ENCODE peak calls at places on chromosomes 7 and 10, in four cellular contexts. Q is HepG2, D is H1, E is GM12878. I is an unnamed sample.

GRCh38 chr7:42135728-42136127 is 101.3 kb downstream of the GLI3 start:
- DNase-seq in E (no peak), Q (no peak), D (no peak), I (no peak)

GRCh38 chr7:135147341-135147898 is 452 bp upstream of the TMEM140 start:
- DNase-seq in E (no peak), Q (no peak), D (no peak), I (peak)

GRCh38 chr10:131170042-131170983 is 141.2 kb downstream of the TCERG1L start:
- DNase-seq in E (no peak), D (peak), Q (no peak), I (no peak)

GRCh38 chr7:68478326-68478725 is 1119.9 kb upstream of the AUTS2 start:
- DNase-seq in D (no peak), E (no peak), Q (no peak), I (no peak)

GRCh38 chr10:75652136-75652535 is 220.7 kb downstream of the LRMDA start:
- DNase-seq in E (no peak), Q (no peak), D (no peak), I (no peak)

GRCh38 chr7:36749282-36749960 is 25.1 kb upstream of the AOAH start:
- DNase-seq in E (no peak), Q (no peak), D (no peak), I (no peak)

GRCh38 chr7:19377611-19378339 is 232.6 kb upstream of the FERD3L start:
- DNase-seq in E (no peak), Q (no peak), D (no peak), I (no peak)

GRCh38 chr7:5408777-5409176 is 14.9 kb downstream of the TNRC18 start:
- DNase-seq in Q (no peak), D (no peak), E (no peak), I (no peak)

GRCh38 chr10:85624511-85624910 is 742.1 kb downstream of the GRID1 start:
- DNase-seq in Q (no peak), D (no peak), E (no peak), I (no peak)

GRCh38 chr7:13036256-13036765 is 348.9 kb downstream of the ARL4A start:
- DNase-seq in D (no peak), E (no peak), Q (no peak), I (no peak)

GRCh38 chr7:138882249-138882648 is 84.3 kb upstream of the ATP6V0A4 start:
- DNase-seq in D (no peak), E (no peak), Q (no peak), I (no peak)

GRCh38 chr7:105487559-105488218 is 34.4 kb downstream of the PUS7 start:
- DNase-seq in Q (peak), E (no peak), D (peak), I (peak)

GRCh38 chr7:36683695-36684357 is 40.5 kb downstream of the AOAH start:
- DNase-seq in D (no peak), Q (no peak), E (no peak), I (no peak)

GRCh38 chr7:159215053-159215452 is 70.4 kb upstream of the VIPR2 start:
- DNase-seq in E (no peak), Q (no peak), D (peak), I (no peak)

DNA sequence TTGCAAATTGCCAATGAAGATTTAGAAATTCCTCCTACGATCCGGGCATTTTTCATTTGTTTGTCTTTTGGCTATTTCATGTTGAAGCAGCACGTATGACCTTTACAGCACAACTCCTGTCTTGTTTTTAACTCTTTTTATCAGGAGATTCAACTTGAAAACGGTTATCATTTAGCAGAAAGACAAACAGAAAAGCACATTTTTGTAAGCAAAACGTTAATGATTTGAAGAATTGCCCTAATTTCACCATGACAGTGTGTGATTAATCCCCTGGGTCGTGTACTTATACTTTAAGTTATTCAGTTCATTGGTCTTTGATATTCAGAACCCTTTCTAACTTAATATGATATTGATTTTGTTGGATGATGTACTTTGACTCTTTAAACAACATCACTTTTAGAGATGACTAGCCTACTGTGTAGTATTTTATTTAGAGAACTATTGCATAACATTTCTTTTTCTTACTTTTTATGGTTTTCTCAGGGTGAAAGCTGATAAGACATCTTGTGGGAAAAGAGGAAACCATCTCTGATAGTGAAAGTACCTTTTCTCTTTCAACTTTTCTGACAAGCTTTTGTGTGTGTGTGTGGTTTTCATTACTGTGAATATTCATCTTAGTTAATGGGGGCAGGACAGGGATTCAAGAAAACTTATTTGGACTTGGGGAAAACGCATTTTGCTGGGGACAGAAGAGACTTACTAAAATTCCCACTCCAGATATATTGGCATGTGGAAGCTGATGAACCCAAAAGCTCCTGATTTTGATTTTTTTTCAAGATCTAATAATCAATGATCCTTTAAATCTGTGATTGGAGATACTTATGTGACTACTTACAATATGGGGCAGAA is 8.1 kb downstream of the HHEX start:
- DNase-seq in Q (peak), D (no peak), E (no peak), I (peak)
- TF ChIP-seq EZH2 in Q (no peak), D (peak), E (no peak), I (no peak)

GRCh38 chr7:29806131-29806792 is at the start of gene WIPF3:
- DNase-seq in E (no peak), D (peak), Q (no peak), I (peak)
- TF ChIP-seq CBX5 in E (no peak), D (no peak), Q (no peak), I (no peak)

GRCh38 chr10:98030991-98031431 is 590 bp upstream of the CRTAC1 start:
- DNase-seq in Q (no peak), D (peak), E (no peak), I (no peak)
- TF ChIP-seq EZH2 in Q (no peak), D (no peak), E (no peak), I (no peak)

GRCh38 chr10:24979685-24980084 is 27.3 kb upstream of the PRTFDC1 start:
- DNase-seq in D (no peak), E (no peak), Q (no peak), I (no peak)

GRCh38 chr10:24971374-24971773 is 19.0 kb upstream of the PRTFDC1 start:
- DNase-seq in D (no peak), E (no peak), Q (no peak), I (no peak)

GRCh38 chr10:24969732-24970330 is 17.4 kb upstream of the PRTFDC1 start:
- DNase-seq in Q (no peak), D (no peak), E (no peak), I (no peak)

GRCh38 chr10:24973163-24973562 is 20.8 kb upstream of the PRTFDC1 start:
- DNase-seq in Q (peak), D (no peak), E (no peak), I (no peak)

DNA sequence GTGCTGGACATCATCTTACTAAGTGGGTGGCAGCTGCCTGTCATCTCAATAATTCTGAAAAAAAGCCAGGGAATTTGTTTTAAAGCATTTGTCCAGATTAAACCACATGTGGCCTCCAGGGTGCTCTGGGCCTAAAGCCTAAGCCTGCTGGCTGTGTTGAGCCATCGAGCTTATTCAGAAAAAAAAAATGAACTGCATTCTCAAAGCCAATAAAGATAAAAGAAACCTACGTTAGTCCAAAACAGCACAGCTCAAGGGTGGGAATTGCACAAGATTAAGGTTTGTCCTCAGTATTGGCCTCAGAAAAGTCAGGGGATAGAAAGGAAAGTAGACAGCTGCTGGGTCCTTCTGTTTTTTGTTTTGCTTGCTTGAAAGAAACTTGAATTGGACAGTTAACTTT is 22.6 kb upstream of the PRTFDC1 start:
- DNase-seq in Q (peak), D (no peak), E (no peak), I (no peak)
- TF ChIP-seq CBX5 in Q (no peak), D (no peak), E (no peak), I (no peak)

GRCh38 chr7:23469961-23470250 is 385 bp downstream of the IGF2BP3 start:
- DNase-seq in E (no peak), D (peak), Q (no peak), I (no peak)

GRCh38 chr7:23471090-23471859 is 984 bp upstream of the IGF2BP3 start:
- DNase-seq in E (no peak), Q (peak), D (peak), I (peak)

GRCh38 chr7:23469150-23469960 is 936 bp downstream of the IGF2BP3 start:
- DNase-seq in E (no peak), D (peak), Q (no peak), I (peak)

GRCh38 chr7:23472046-23472445 is 1.8 kb upstream of the IGF2BP3 start:
- DNase-seq in E (no peak), Q (no peak), D (no peak), I (peak)

DNA sequence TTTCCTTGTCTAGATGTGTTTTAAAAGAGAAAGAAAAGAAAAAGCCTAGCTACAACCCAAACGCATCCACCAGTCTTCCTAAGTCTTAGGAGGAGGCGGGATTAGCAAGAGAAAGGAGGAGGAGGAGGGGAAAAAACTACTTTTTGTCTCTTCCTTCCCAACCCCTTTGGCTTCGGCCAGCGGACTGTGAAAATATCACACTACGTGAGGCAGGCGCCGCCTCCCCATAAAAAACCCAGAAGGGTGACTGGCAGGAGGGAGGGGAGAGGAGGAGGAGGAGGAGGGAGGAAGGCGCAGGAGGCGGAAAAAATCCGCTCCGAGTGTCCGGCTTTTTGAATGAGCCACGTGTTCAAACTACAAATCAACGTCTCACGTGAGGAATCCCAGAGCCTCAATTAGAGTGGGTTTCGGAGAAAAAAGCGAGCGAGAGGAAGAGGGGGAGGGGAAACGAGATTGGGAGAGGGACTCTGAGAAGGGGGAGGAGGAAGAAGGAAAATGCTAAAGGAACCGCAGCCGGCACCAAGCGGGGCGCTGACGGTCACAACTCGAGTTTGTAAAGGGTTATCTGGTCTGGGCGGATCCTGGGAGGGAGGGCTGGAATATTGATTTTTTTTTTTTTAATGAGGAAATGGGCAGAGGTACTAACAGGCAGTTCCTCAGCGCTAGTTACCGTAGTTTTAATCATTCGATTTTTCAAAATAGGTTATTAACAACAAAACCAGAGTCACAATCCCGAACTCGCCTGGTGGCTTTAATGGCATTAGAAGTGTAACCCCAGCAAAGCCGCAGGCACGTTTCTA is at the start of gene IGF2BP3:
- DNase-seq in D (peak), Q (peak), E (peak), I (peak)
- TF ChIP-seq EZH2 in D (no peak), Q (no peak), E (no peak), I (no peak)

GRCh38 chr7:31028006-31028405 is 24.1 kb upstream of the ADCYAP1R1 start:
- DNase-seq in D (no peak), E (no peak), Q (no peak), I (no peak)

GRCh38 chr7:31029674-31030073 is 22.4 kb upstream of the ADCYAP1R1 start:
- DNase-seq in Q (no peak), D (no peak), E (no peak), I (no peak)

GRCh38 chr7:31027161-31027965 is 24.7 kb upstream of the ADCYAP1R1 start:
- DNase-seq in Q (no peak), D (peak), E (no peak), I (no peak)

GRCh38 chr7:31029251-31029650 is 22.9 kb upstream of the ADCYAP1R1 start:
- DNase-seq in D (no peak), E (no peak), Q (no peak), I (no peak)

GRCh38 chr7:31028417-31028988 is 23.6 kb upstream of the ADCYAP1R1 start:
- DNase-seq in D (no peak), Q (no peak), E (no peak), I (no peak)
- TF ChIP-seq CBX5 in D (no peak), Q (no peak), E (no peak), I (no peak)

GRCh38 chr7:24756989-24757798 is at the start of gene GSDME:
- DNase-seq in Q (peak), E (no peak), D (peak), I (peak)
- TF ChIP-seq EZH2 in Q (no peak), E (no peak), D (no peak), I (no peak)

DNA sequence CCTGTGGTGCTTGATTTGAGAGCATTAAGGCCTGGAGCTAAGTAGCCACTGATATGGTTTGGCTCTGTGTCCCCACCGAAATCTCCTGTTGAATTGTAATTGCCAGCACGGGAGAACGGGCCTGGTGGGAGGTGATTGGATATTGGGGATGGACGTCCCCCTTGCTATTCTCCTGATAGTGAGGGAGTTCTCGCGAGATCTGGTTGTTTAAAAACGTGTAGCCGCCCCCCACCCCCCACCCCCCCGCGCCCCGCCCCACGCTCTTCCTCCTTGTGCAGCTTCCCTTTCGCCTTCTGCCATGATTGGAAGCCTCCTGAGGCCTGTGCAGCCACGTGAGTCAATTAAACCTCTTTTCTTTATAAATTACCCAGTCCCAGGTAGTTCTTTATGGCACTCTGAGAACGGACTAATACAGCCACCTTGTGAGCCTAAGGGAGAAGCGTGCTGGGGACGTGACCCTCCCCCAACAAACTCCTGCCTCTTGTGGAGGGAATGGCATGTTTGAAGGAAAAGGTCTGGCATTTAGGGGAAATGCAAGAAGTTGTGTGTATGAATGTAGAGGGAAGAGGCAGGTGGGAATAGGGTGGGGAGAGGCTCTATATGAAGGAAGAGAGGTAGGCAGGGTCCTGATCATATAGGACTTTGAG is 118.0 kb upstream of the KMT2C start:
- DNase-seq in Q (no peak), E (no peak), D (no peak), I (peak)
- TF ChIP-seq CBX5 in Q (no peak), E (no peak), D (no peak), I (no peak)

GRCh38 chr7:155451522-155452239 is 6.2 kb upstream of the EN2 start:
- DNase-seq in D (no peak), Q (no peak), E (no peak), I (no peak)

GRCh38 chr7:155450828-155451521 is 7.0 kb upstream of the EN2 start:
- DNase-seq in D (peak), E (no peak), Q (no peak), I (no peak)

GRCh38 chr7:155449008-155449879 is 8.7 kb upstream of the EN2 start:
- DNase-seq in Q (no peak), D (peak), E (no peak), I (no peak)

GRCh38 chr7:155449880-155450557 is 7.9 kb upstream of the EN2 start:
- DNase-seq in Q (no peak), E (no peak), D (peak), I (no peak)

DNA sequence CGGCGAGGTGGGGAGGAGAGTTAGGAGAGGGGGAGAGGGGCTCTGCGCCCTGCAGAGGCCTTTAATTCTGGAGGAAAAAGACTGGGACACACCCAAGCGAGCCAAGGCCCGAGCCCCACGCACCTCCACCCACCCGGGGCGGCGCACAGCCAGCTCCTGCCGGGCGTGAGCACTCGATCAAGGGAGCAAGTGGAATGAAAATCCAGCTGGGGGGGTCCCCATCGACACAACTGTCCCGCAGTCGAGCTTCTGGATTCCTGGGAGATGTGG is 7.4 kb upstream of the EN2 start:
- DNase-seq in Q (no peak), D (no peak), E (no peak), I (no peak)
- TF ChIP-seq EZH2 in Q (no peak), D (no peak), E (no peak), I (no peak)

GRCh38 chr10:18178862-18179483 is 38.7 kb downstream of the CACNB2 start:
- DNase-seq in E (no peak), D (no peak), Q (no peak), I (no peak)
- TF ChIP-seq CBX5 in E (no peak), D (no peak), Q (no peak), I (no peak)